ENCODE peak calls at places on chromosomes 2 and 18, in seven cellular contexts. T is A549, S is HCT116, X is WERI-Rb-1, A is astrocyte, O is pancreas, W is IMR-90. N is an unnamed sample.

GRCh38 chr2:201414099-201415023 is 36.9 kb downstream of the TRAK2 start:
- DNase-seq in A (peak), O (no peak), X (no peak), T (no peak), S (no peak), W (peak), N (peak)

GRCh38 chr2:64958556-64958955 is 30.6 kb upstream of the SLC1A4 start:
- DNase-seq in X (no peak), O (no peak), W (no peak), S (no peak), T (no peak), A (no peak), N (no peak)

GRCh38 chr2:33034784-33035183 is 88.0 kb downstream of the LTBP1 start:
- DNase-seq in A (peak), O (no peak), X (no peak), T (no peak), W (no peak), S (no peak), N (no peak)

GRCh38 chr2:38740851-38741541 is 10.2 kb downstream of the SRSF7 start:
- DNase-seq in S (no peak), X (no peak), T (peak), O (no peak), A (no peak), W (peak), N (peak)

GRCh38 chr2:96501886-96502810 is 3.0 kb downstream of the NEURL3 start:
- DNase-seq in T (no peak), S (no peak), A (no peak), W (no peak), O (no peak), X (no peak), N (no peak)

GRCh38 chr2:129903586-129904425 is 75.7 kb upstream of the RAB6C start:
- DNase-seq in X (peak), O (no peak), A (no peak), T (no peak), W (no peak), S (no peak), N (no peak)

GRCh38 chr18:61581578-61582204 is 248.5 kb downstream of the CDH20 start:
- DNase-seq in T (peak), X (peak), O (peak), W (peak), A (peak), S (peak), N (peak)

GRCh38 chr2:121558329-121558728 is 27.6 kb downstream of the RNU4ATAC start:
- DNase-seq in O (no peak), T (no peak), X (no peak), S (no peak), A (no peak), W (no peak), N (no peak)

GRCh38 chr2:238104521-238105311 is 4.6 kb downstream of the ESPNL start:
- DNase-seq in A (no peak), T (no peak), O (peak), W (no peak), X (no peak), S (no peak), N (no peak)

GRCh38 chr18:22551536-22552151 is 133.9 kb upstream of the CTAGE1 start:
- DNase-seq in S (peak), A (peak), W (peak), T (peak), X (no peak), O (peak), N (peak)

GRCh38 chr2:181304011-181304844 is 153.0 kb upstream of the ITGA4 start:
- DNase-seq in X (no peak), A (no peak), W (no peak), T (no peak), O (no peak), S (no peak), N (no peak)

GRCh38 chr2:137023205-137023604 is 257.9 kb downstream of the THSD7B start:
- DNase-seq in W (no peak), X (no peak), O (no peak), A (no peak), S (no peak), T (no peak), N (no peak)

GRCh38 chr2:47218066-47218581 is 63.0 kb upstream of the STPG4 start:
- DNase-seq in S (no peak), T (no peak), X (no peak), A (no peak), O (no peak), W (no peak), N (no peak)

GRCh38 chr2:179272406-179273192 is 8.0 kb upstream of the SESTD1 start:
- DNase-seq in A (peak), O (no peak), T (no peak), S (no peak), X (no peak), W (peak), N (peak)

GRCh38 chr2:217804786-217805678 is 197.8 kb downstream of the TNS1 start:
- DNase-seq in T (no peak), S (no peak), X (no peak), A (peak), O (no peak), W (no peak), N (no peak)

GRCh38 chr2:226661789-226662545 is 137.7 kb downstream of the IRS1 start:
- DNase-seq in T (peak), X (peak), W (peak), O (no peak), A (peak), S (peak), N (no peak)

GRCh38 chr2:174753038-174753633 is 11.1 kb downstream of the CHRNA1 start:
- DNase-seq in T (no peak), X (no peak), A (no peak), O (no peak), W (no peak), S (no peak), N (no peak)

GRCh38 chr2:19801367-19802087 is 100.3 kb downstream of the TTC32 start:
- DNase-seq in T (peak), A (peak), O (peak), X (no peak), S (peak), W (peak), N (no peak)

GRCh38 chr2:54591551-54591950 is 131.9 kb upstream of the EML6 start:
- DNase-seq in A (no peak), W (no peak), T (no peak), S (no peak), O (no peak), X (no peak), N (no peak)

GRCh38 chr2:122098301-122098700 is 342.9 kb downstream of the TSN start:
- DNase-seq in T (no peak), W (no peak), S (no peak), O (no peak), A (peak), X (no peak), N (peak)

GRCh38 chr2:105919191-105919811 is 174.6 kb downstream of the NCK2 start:
- DNase-seq in S (peak), A (no peak), X (no peak), O (peak), T (no peak), W (no peak), N (no peak)

GRCh38 chr2:234851451-234851850 is 100.4 kb upstream of the SH3BP4 start:
- DNase-seq in W (no peak), T (no peak), O (no peak), X (no peak), S (no peak), A (no peak), N (no peak)

GRCh38 chr18:79386547-79386946 is 9.2 kb upstream of the NFATC1 start:
- DNase-seq in O (no peak), T (no peak), S (no peak), A (no peak), X (no peak), W (no peak), N (no peak)

GRCh38 chr2:100056478-100056877 is 85.9 kb downstream of the AFF3 start:
- DNase-seq in W (peak), T (no peak), X (no peak), S (no peak), O (no peak), A (peak), N (no peak)

GRCh38 chr2:43462866-43463641 is 132.8 kb downstream of the THADA start:
- DNase-seq in S (no peak), A (no peak), W (no peak), X (no peak), O (peak), T (no peak), N (no peak)

GRCh38 chr18:59451963-59452362 is 92.9 kb upstream of the LMAN1 start:
- DNase-seq in A (no peak), X (no peak), S (no peak), O (no peak), T (no peak), W (no peak), N (no peak)

GRCh38 chr2:120820263-120820884 is 84.7 kb downstream of the GLI2 start:
- DNase-seq in W (peak), T (no peak), A (peak), S (no peak), X (peak), O (no peak), N (peak)

GRCh38 chr2:230908094-230908594 is 16.9 kb downstream of the GPR55 start:
- DNase-seq in A (no peak), W (peak), T (no peak), X (no peak), O (no peak), S (no peak), N (peak)

GRCh38 chr2:60560734-60561649 is 7.5 kb upstream of the BCL11A start:
- DNase-seq in S (no peak), X (peak), O (no peak), T (no peak), A (no peak), W (no peak), N (peak)

GRCh38 chr2:38750793-38751042 is 443 bp downstream of the SRSF7 start:
- DNase-seq in X (peak), W (no peak), O (no peak), T (peak), S (no peak), A (no peak), N (no peak)

GRCh38 chr2:96882230-96882629 is 12.3 kb upstream of the SEMA4C start:
- DNase-seq in W (no peak), O (no peak), S (no peak), X (no peak), T (no peak), A (no peak), N (no peak)

GRCh38 chr18:9851511-9851910 is 34.3 kb upstream of the TXNDC2 start:
- DNase-seq in X (no peak), W (no peak), A (no peak), S (no peak), T (no peak), O (no peak), N (peak)

GRCh38 chr2:18209934-18210639 is 331.6 kb downstream of the KCNS3 start:
- DNase-seq in T (peak), W (peak), X (peak), A (peak), S (no peak), O (no peak), N (peak)

GRCh38 chr2:221771297-221771696 is 199.2 kb upstream of the EPHA4 start:
- DNase-seq in W (no peak), T (no peak), A (no peak), S (no peak), X (no peak), O (no peak), N (no peak)

DNA sequence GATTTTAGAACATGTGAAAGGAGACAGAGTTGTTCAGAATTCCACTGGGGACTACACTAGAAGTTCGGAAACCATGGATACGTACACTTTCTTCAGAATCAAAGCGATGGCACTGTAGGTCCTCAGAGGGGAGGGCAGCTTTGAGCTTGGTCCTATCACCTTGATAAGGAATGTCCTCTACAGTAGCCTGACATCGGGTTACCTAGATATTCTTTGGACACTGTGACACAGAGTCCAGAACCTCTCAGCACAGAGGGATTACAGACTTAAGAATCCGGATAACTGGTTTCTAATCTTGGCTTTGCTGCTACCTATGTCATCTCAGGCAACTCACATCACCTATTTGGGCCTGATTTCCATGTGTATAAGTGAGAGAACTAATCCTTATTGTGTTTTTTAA is 14.0 kb downstream of the LBH start:
- DNase-seq in T (no peak), S (no peak), X (peak), A (no peak), O (no peak), W (no peak), N (no peak)
- H3K27ac ChIP-seq in T (no peak), S (no peak), X (no peak), A (no peak), O (no peak), W (no peak), N (peak)

GRCh38 chr2:85584857-85585780 is 888 bp downstream of the VAMP5 start:
- DNase-seq in W (peak), X (no peak), S (no peak), O (peak), T (peak), A (peak), N (peak)
- H3K4me3 ChIP-seq in W (peak), X (no peak), S (peak), O (peak), T (no peak), A (peak), N (no peak)

GRCh38 chr18:13112982-13113381 is 105.6 kb upstream of the LDLRAD4 start:
- DNase-seq in A (peak), W (peak), X (peak), T (no peak), O (peak), S (peak), N (peak)
- TF ChIP-seq CTCF in A (peak), W (peak), X (peak), T (no peak), O (no peak), S (peak), N (peak)

DNA sequence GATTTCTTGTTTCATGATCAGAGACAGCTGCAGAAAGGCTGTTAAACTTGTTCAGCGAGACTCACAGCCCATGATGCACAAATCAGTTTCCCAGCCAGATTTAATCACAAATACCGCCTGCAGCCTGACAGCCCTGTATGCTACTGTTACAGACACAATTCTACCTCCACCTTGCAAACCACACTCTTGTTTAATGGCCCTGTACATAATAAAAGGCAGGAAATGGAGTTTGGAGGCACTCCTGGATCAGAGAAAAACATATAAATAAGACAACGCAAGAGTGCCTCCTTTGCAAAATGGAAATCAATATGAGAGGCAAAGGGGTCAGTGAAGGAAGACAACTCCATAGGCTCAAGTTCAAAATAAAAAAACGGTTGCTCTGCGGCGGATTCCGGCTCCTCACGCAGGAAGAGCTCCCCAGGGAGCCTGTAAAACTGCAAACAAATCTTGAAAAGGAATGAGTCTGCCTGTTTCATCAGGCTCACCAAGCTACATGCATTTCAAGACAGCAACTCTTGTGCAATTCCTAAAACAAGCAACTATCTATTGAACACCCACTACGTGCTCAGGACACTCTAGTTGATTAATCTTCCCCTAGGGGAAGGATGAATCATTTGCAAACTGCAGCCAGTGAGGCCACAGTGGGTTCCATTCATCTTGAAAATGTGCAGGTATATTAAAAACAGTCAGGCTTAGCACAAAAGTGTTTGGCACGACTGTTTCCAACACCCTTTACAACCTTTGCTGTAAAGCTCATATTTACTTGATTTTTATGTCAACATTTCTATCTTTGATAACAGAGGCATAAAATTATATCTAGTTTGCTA is 37.5 kb downstream of the TBC1D8 start:
- DNase-seq in T (peak), A (no peak), S (peak), W (peak), X (no peak), O (no peak), N (peak)
- H3K27ac ChIP-seq in T (peak), A (no peak), S (peak), W (peak), X (peak), O (peak), N (peak)